ENCODE peak calls at places on chromosome 6, in five cellular contexts. H is A549, S is fibroblast of the aortic adventitia, R is astrocyte of the spinal cord, A is ovary. B is an unnamed sample.

GRCh38 chr6:124495316-124496176 is 466.7 kb upstream of the RNF217 start:
- DNase-seq in H (no peak), S (no peak), R (no peak), A (no peak), B (no peak)

GRCh38 chr6:154448448-154449096 is 61.9 kb downstream of the CNKSR3 start:
- DNase-seq in H (peak), S (peak), R (peak), A (no peak), B (peak)

GRCh38 chr6:84260926-84261325 is 33.5 kb upstream of the CEP162 start:
- DNase-seq in H (no peak), S (no peak), R (no peak), A (no peak), B (no peak)

GRCh38 chr6:42278131-42278853 is 60.6 kb upstream of the MRPS10 start:
- DNase-seq in H (no peak), S (no peak), R (no peak), A (no peak), B (no peak)

GRCh38 chr6:143482593-143482992 is 28.9 kb downstream of the FUCA2 start:
- DNase-seq in H (no peak), S (no peak), R (no peak), A (no peak), B (peak)

GRCh38 chr6:218153-219018 is 73.9 kb upstream of the DUSP22 start:
- DNase-seq in H (no peak), S (no peak), R (no peak), A (no peak), B (no peak)

GRCh38 chr6:15200087-15200486 is 45.8 kb upstream of the JARID2 start:
- DNase-seq in H (no peak), S (no peak), R (no peak), A (no peak), B (no peak)

GRCh38 chr6:29755295-29755871 is 32.1 kb downstream of the HLA-F start:
- DNase-seq in H (no peak), S (no peak), R (no peak), A (no peak), B (no peak)

GRCh38 chr6:159961523-159961922 is 7.4 kb upstream of the IGF2R start:
- DNase-seq in H (no peak), S (peak), R (no peak), A (no peak), B (peak)

GRCh38 chr6:107736713-107737396 is 87.3 kb downstream of the SCML4 start:
- DNase-seq in H (no peak), S (no peak), R (no peak), A (no peak), B (no peak)

GRCh38 chr6:127483399-127484055 is 24.3 kb upstream of the KIAA0408 start:
- DNase-seq in H (no peak), S (no peak), R (peak), A (no peak), B (no peak)

GRCh38 chr6:149213829-149214228 is 103.7 kb upstream of the TAB2 start:
- DNase-seq in H (no peak), S (peak), R (no peak), A (no peak), B (peak)

GRCh38 chr6:8166156-8166555 is 63.8 kb upstream of the EEF1E1 start:
- DNase-seq in H (no peak), S (no peak), R (no peak), A (no peak), B (no peak)

GRCh38 chr6:166825553-166826145 is 130.7 kb downstream of the RNASET2 start:
- DNase-seq in H (no peak), S (no peak), R (peak), A (no peak), B (peak)

GRCh38 chr6:3977875-3978711 is 100.8 kb downstream of the FAM217A start:
- DNase-seq in H (peak), S (peak), R (peak), A (no peak), B (peak)

GRCh38 chr6:26216886-26217713 is 129.9 kb downstream of the HFE start:
- DNase-seq in H (no peak), S (peak), R (peak), A (peak), B (peak)

GRCh38 chr6:144613859-144614258 is 328.7 kb downstream of the UTRN start:
- DNase-seq in H (no peak), S (no peak), R (no peak), A (no peak), B (no peak)

GRCh38 chr6:152096863-152097496 is 289.5 kb downstream of the ESR1 start:
- DNase-seq in H (no peak), S (peak), R (peak), A (no peak), B (peak)

GRCh38 chr6:157215702-157216101 is 107.6 kb downstream of the TMEM242 start:
- DNase-seq in H (no peak), S (no peak), R (no peak), A (no peak), B (no peak)

GRCh38 chr6:90048191-90048969 is 154.1 kb downstream of the GJA10 start:
- DNase-seq in H (no peak), S (no peak), R (no peak), A (no peak), B (no peak)

GRCh38 chr6:73348550-73349204 is 5.4 kb downstream of the DPPA5 start:
- DNase-seq in H (no peak), S (no peak), R (no peak), A (no peak), B (no peak)

GRCh38 chr6:16432075-16433032 is 194.0 kb downstream of the GMPR start:
- DNase-seq in H (no peak), S (peak), R (peak), A (no peak), B (peak)

GRCh38 chr6:12818324-12818723 is 101.8 kb downstream of the PHACTR1 start:
- DNase-seq in H (no peak), S (no peak), R (no peak), A (no peak), B (no peak)

GRCh38 chr6:134250776-134251175 is 67.1 kb downstream of the SGK1 start:
- DNase-seq in H (no peak), S (no peak), R (no peak), A (no peak), B (no peak)

GRCh38 chr6:10460096-10460495 is 45.2 kb upstream of the TFAP2A start:
- DNase-seq in H (no peak), S (no peak), R (no peak), A (no peak), B (no peak)

GRCh38 chr6:19837511-19838441 is 606 bp downstream of the ID4 start:
- DNase-seq in H (peak), S (peak), R (peak), A (peak), B (peak)

GRCh38 chr6:116840091-116840490 is 11.2 kb upstream of the GPRC6A start:
- DNase-seq in H (no peak), S (no peak), R (peak), A (no peak), B (peak)

GRCh38 chr6:9732056-9732455 is 682.8 kb downstream of the TFAP2A start:
- DNase-seq in H (no peak), S (no peak), R (no peak), A (no peak), B (no peak)

GRCh38 chr6:90493332-90493731 is 93.5 kb downstream of the MAP3K7 start:
- DNase-seq in H (no peak), S (peak), R (peak), A (no peak), B (no peak)

GRCh38 chr6:132081338-132081737 is 130.2 kb upstream of the CCN2 start:
- DNase-seq in H (no peak), S (no peak), R (no peak), A (no peak), B (no peak)

GRCh38 chr6:149012040-149012545 is 265.3 kb downstream of the UST start:
- DNase-seq in H (peak), S (peak), R (peak), A (no peak), B (peak)

GRCh38 chr6:72283571-72283970 is 338.3 kb upstream of the KCNQ5 start:
- DNase-seq in H (no peak), S (no peak), R (peak), A (no peak), B (no peak)

GRCh38 chr6:132140150-132140549 is 189.0 kb upstream of the CCN2 start:
- DNase-seq in H (no peak), S (no peak), R (no peak), A (no peak), B (no peak)

GRCh38 chr6:36368921-36369880 is 18.3 kb downstream of the ETV7 start:
- DNase-seq in H (no peak), S (peak), R (peak), A (no peak), B (peak)
- TF ChIP-seq CTCF in H (no peak), S (no peak), R (no peak), A (no peak), B (no peak)

DNA sequence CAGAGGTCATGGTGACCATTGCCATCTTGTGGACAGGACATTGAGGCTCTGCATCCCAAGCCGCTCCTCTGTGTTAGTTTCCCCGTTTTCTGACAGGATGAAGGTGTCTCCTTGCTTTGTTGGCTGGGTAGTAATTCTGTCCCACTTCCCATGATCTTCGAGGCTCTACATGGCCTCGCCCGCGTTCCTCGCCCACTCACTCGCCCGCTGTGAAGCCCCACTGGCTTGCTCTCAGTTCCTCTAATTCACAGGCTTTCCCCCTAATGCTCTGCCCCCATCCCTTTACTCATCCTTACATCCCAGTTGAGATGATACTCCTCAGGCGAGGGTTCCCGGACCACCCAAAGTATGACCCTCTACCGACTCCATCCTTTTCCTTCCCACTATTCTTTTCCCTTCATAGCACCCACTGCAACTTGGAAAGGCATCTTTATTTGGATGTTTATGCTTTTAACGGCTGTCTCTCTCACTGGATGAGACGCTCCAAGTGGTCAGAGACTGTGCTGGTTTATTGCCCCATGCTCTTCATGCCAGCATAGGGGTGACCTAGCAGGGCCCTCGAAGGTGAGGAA is 511 bp upstream of the SLC35B2 start:
- DNase-seq in H (no peak), S (no peak), R (no peak), A (no peak), B (no peak)
- TF ChIP-seq CTCF in H (no peak), S (no peak), R (no peak), A (peak), B (peak)

DNA sequence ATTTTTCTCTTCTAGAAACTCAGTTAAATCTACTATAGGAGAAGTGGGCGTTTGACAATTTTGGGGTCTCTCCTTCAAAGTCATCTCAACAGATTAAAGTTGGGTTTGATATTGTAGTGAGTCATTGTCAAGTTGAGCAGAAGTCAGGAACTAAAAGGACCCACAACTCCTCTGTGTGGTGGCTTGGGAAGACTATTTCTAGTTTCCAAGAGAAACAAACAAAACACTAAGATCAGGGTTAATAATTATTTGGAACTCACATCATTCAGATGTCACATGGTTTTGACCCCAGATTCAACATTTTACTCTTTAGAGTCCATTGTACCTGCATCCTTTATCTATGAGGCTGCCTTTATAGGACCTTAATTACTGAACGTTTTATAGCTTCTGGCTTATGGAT is 45.3 kb upstream of the TINAG start:
- DNase-seq in H (no peak), S (no peak), R (no peak), A (no peak), B (no peak)
- TF ChIP-seq CTCF in H (no peak), S (no peak), R (no peak), A (no peak), B (no peak)

GRCh38 chr6:141986457-141986856 is 146.3 kb upstream of the GJE1 start:
- DNase-seq in H (no peak), S (no peak), R (no peak), A (no peak), B (no peak)

GRCh38 chr6:141988327-141988726 is 144.4 kb upstream of the GJE1 start:
- DNase-seq in H (no peak), S (no peak), R (no peak), A (no peak), B (no peak)

GRCh38 chr6:141989706-141989959 is 143.1 kb upstream of the GJE1 start:
- DNase-seq in H (no peak), S (no peak), R (no peak), A (no peak), B (no peak)

GRCh38 chr6:141990840-141991239 is 141.9 kb upstream of the GJE1 start:
- DNase-seq in H (no peak), S (no peak), R (no peak), A (no peak), B (no peak)

GRCh38 chr6:141988954-141989705 is 143.6 kb upstream of the GJE1 start:
- DNase-seq in H (peak), S (peak), R (peak), A (no peak), B (peak)
- TF ChIP-seq CTCF in H (peak), S (peak), R (peak), A (no peak), B (peak)

DNA sequence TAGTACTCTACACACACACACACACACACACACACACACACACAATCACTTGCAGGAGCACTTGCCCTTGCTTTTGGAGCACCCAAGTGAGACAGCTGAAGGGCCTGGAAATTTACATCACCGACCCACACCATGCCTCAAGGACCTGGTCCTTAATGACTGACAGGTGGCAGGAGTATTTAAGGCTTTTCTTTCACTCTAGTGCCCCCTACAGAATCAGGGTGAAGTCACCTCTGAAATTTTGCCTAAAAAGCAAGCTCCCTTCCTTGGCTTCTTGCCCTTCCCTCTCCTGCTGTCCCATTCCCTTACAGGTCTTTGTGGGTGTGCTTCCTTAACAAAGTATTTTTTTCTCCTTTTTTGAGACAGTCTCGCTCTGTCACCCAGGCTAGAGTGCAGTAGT is 353.5 kb upstream of the IRAK1BP1 start:
- DNase-seq in H (no peak), S (no peak), R (no peak), A (no peak), B (no peak)
- TF ChIP-seq CTCF in H (no peak), S (no peak), R (no peak), A (no peak), B (no peak)

GRCh38 chr6:138406443-138406842 is 2.4 kb downstream of the HEBP2 start:
- DNase-seq in H (no peak), S (no peak), R (no peak), A (no peak), B (no peak)
- TF ChIP-seq CTCF in H (no peak), S (no peak), R (no peak), A (no peak), B (peak)

B was measured in HFFc6.